ENCODE peak calls at places on chromosome 3, in ten cellular contexts. G is GM03348; E is nephron progenitor cell; X is GM10248; L is esophagus squamous epithelium; A is activated T-helper 1 cell treated with Interleukin-2 at 50 U/mL for 16 hours; I is stimulated activated CD4-positive, alpha-beta T cell treated with anti-CD3 and anti-CD28 coated beads, Interleukin-2, amount 100 ng/mL, for 48 hours; Y is T-helper 17 cell; C is RPMI7951; D is NCI-H2081 treated with DMSO at 0.1 percent for 48 hours. J is an unnamed sample.

GRCh38 chr3:169871129-169871886 is 1.6 kb upstream of the LRRC31 start:
- DNase-seq in G (no peak), E (no peak), X (no peak), L (no peak), A (no peak), I (no peak), Y (no peak), C (no peak), D (no peak), J (no peak)

GRCh38 chr3:49410844-49411549 is 779 bp downstream of the RHOA start:
- DNase-seq in G (no peak), E (no peak), X (no peak), L (no peak), A (no peak), I (no peak), Y (no peak), C (no peak), D (no peak), J (no peak)

GRCh38 chr3:14438929-14439328 is 36.5 kb downstream of the SLC6A6 start:
- DNase-seq in G (no peak), E (no peak), X (no peak), L (no peak), A (no peak), I (no peak), Y (no peak), C (no peak), D (no peak), J (no peak)

GRCh38 chr3:66396161-66396760 is 104.6 kb downstream of the LRIG1 start:
- DNase-seq in G (peak; percentile 36), E (no peak), X (no peak), L (no peak), A (no peak), I (no peak), Y (no peak), C (peak; percentile 59), D (no peak), J (no peak)

GRCh38 chr3:186589856-186590579 is 19.5 kb downstream of the DNAJB11 start:
- DNase-seq in G (no peak), E (no peak), X (no peak), L (no peak), A (no peak), I (no peak), Y (no peak), C (no peak), D (no peak), J (no peak)

GRCh38 chr3:105401691-105402149 is 35.0 kb downstream of the ALCAM start:
- DNase-seq in G (no peak), E (no peak), X (no peak), L (no peak), A (no peak), I (no peak), Y (no peak), C (peak; percentile 11), D (no peak), J (no peak)

GRCh38 chr3:143525408-143525807 is 322.9 kb downstream of the SLC9A9 start:
- DNase-seq in G (peak; percentile 13), E (no peak), X (no peak), L (no peak), A (no peak), I (no peak), Y (no peak), C (no peak), D (no peak), J (no peak)

GRCh38 chr3:160088492-160089137 is 100.0 kb downstream of the IL12A start:
- DNase-seq in G (no peak), E (no peak), X (no peak), L (no peak), A (no peak), I (no peak), Y (no peak), C (no peak), D (no peak), J (no peak)

GRCh38 chr3:138729279-138729678 is 105.4 kb downstream of the PIK3CB start:
- DNase-seq in G (no peak), E (no peak), X (no peak), L (no peak), A (no peak), I (no peak), Y (no peak), C (no peak), D (no peak), J (no peak)